ENCODE peak calls at places on chromosomes 5 and 9, in four cellular contexts. I, L, M and D are unnamed samples.

GRCh38 chr9:129624947-129625346 is 1.0 kb upstream of the NTMT1 start:
- DNase-seq in M (no peak), L (no peak), I (no peak), D (no peak)

GRCh38 chr5:59460368-59461153 is 433.0 kb downstream of the PDE4D start:
- DNase-seq in I (no peak), L (no peak), M (no peak), D (no peak)

GRCh38 chr5:133704411-133704810 is 92.1 kb upstream of the FSTL4 start:
- DNase-seq in I (no peak), M (no peak), L (no peak), D (no peak)

GRCh38 chr9:136942881-136943230 is 1.7 kb downstream of the FBXW5 start:
- DNase-seq in I (no peak), L (no peak), M (no peak), D (no peak)

GRCh38 chr5:151664694-151665583 is 21.8 kb downstream of the SPARC start:
- DNase-seq in M (no peak), I (no peak), L (no peak), D (no peak)

GRCh38 chr9:16202913-16203734 is 650.3 kb downstream of the CCDC171 start:
- DNase-seq in I (no peak), M (no peak), L (no peak), D (no peak)

GRCh38 chr5:43000198-43000840 is 39.8 kb downstream of the ANXA2R start:
- DNase-seq in L (no peak), M (no peak), I (no peak), D (no peak)

GRCh38 chr9:89323257-89323841 is 5.0 kb downstream of the SECISBP2 start:
- DNase-seq in M (no peak), L (no peak), I (no peak), D (no peak)

GRCh38 chr9:77933019-77933418 is 98.6 kb downstream of the GNAQ start:
- DNase-seq in I (no peak), M (no peak), L (no peak), D (no peak)

GRCh38 chr5:175689147-175689991 is 31.5 kb downstream of the HRH2 start:
- DNase-seq in I (peak; percentile 19), L (peak; percentile 45), M (no peak), D (no peak)

GRCh38 chr5:135444881-135445280 is 2.3 kb downstream of the DCANP1 start:
- DNase-seq in I (no peak), L (no peak), M (no peak), D (peak; percentile 20)

GRCh38 chr5:9686211-9686610 is 56.1 kb upstream of the TAS2R1 start:
- DNase-seq in L (no peak), M (no peak), I (no peak), D (no peak)

GRCh38 chr9:21683484-21684175 is 118.8 kb upstream of the MTAP start:
- DNase-seq in L (no peak), I (no peak), M (no peak), D (no peak)

GRCh38 chr9:111728617-111729366 is 65.9 kb downstream of the SHOC1 start:
- DNase-seq in M (peak; percentile 87), L (no peak), I (no peak), D (no peak)

GRCh38 chr9:105921057-105921721 is 226.8 kb downstream of the TMEM38B start:
- DNase-seq in M (no peak), I (no peak), L (no peak), D (no peak)

GRCh38 chr5:135398855-135399837 is at the start of gene MACROH2A1:
- DNase-seq in I (peak; percentile 86), M (peak; percentile 38), L (peak; percentile 70), D (peak; percentile 93)

GRCh38 chr5:94968507-94969095 is 316.3 kb downstream of the MCTP1 start:
- DNase-seq in I (peak; percentile 71), L (no peak), M (peak; percentile 69), D (no peak)

GRCh38 chr9:113393281-113393680 is 7.8 kb downstream of the ALAD start:
- DNase-seq in L (no peak), M (no peak), I (no peak), D (no peak)

GRCh38 chr5:139593716-139594319 is 32.7 kb downstream of the UBE2D2 start:
- DNase-seq in L (no peak), M (peak; percentile 21), I (no peak), D (no peak)

GRCh38 chr5:73692981-73693380 is 67.0 kb downstream of the ARHGEF28 start:
- DNase-seq in I (no peak), L (no peak), M (no peak), D (no peak)

GRCh38 chr5:111326551-111326950 is 102.4 kb downstream of the CAMK4 start:
- DNase-seq in I (no peak), L (no peak), M (no peak), D (no peak)

GRCh38 chr5:111233050-111233370 is 8.8 kb downstream of the CAMK4 start:
- DNase-seq in I (no peak), M (no peak), L (no peak), D (no peak)

GRCh38 chr9:69173497-69173890 is 583 bp upstream of the TJP2 start:
- DNase-seq in M (no peak), I (peak; percentile 31), L (no peak), D (no peak)

GRCh38 chr5:95217351-95217750 is 67.5 kb downstream of the MCTP1 start:
- DNase-seq in M (no peak), L (no peak), I (no peak), D (no peak)

GRCh38 chr9:110808599-110808980 is 140.0 kb downstream of the MUSK start:
- DNase-seq in M (no peak), I (no peak), L (no peak), D (no peak)

GRCh38 chr5:56910123-56910951 is 941 bp downstream of the SETD9 start:
- DNase-seq in M (no peak), I (peak; percentile 46), L (no peak), D (peak; percentile 67)

GRCh38 chr5:50653946-50654345 is 12.5 kb upstream of the PARP8 start:
- DNase-seq in M (no peak), L (no peak), I (no peak), D (no peak)
- TF ChIP-seq CTCF in M (no peak), L (no peak), I (no peak), D (no peak)

DNA sequence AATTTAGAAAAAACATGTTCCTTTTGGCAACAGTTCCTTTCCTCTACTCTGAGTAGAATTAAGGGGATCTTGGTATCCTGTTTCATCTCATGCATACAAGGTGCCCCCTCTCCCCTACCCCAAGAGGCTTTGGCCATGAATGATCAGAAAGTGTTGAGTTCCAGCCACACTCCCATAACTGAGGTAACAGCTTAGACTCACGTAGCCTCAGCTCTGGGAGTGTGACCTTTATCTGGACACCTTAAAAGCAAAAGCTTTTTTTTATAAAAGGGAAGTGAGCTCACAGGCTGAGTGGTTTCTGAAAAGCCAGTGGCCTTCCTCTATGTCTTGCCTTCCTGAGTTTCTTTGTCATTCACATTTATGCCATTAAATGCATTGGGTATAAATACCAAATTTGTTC is 900 bp upstream of the HAVCR2 start:
- DNase-seq in L (no peak), I (no peak), M (no peak), D (no peak)
- TF ChIP-seq POLR2A in L (no peak), I (no peak), M (no peak), D (no peak)

GRCh38 chr5:179907570-179908324 is at the start of gene TBC1D9B:
- DNase-seq in M (no peak), L (no peak), I (peak; percentile 31), D (peak; percentile 82)
- TF ChIP-seq CTCF in M (peak; percentile 7), L (peak; percentile 71), I (peak; percentile 19), D (peak; percentile 62)

GRCh38 chr9:83978992-83979811 is 813 bp downstream of the HNRNPK start:
- DNase-seq in I (peak; percentile 69), L (peak; percentile 78), M (no peak), D (peak; percentile 91)
- TF ChIP-seq POLR2A in I (no peak), L (no peak), M (no peak), D (no peak)